ENCODE peak calls at places on chromosomes 7 and 10, in five cellular contexts. N is heart left ventricle, O is adrenal gland, V is fibroblast of lung, X is neuronal stem cell. W is an unnamed sample. For H3K4me1, the result is how much of the 10 kb centered on the place peaks cover.

GRCh38 chr7:92815412-92815811 is 21.0 kb downstream of the CDK6 start:
- DNase-seq in X (no peak), O (no peak), N (no peak), V (no peak), W (no peak)

GRCh38 chr10:69479737-69480412 is 28.6 kb downstream of the TSPAN15 start:
- DNase-seq in O (no peak), V (no peak), X (no peak), N (peak), W (no peak)

GRCh38 chr10:43287056-43288007 is 20.5 kb upstream of the RASGEF1A start:
- DNase-seq in N (no peak), V (no peak), O (no peak), X (no peak), W (no peak)

GRCh38 chr10:120012566-120012965 is 120.0 kb downstream of the SEC23IP start:
- DNase-seq in X (no peak), N (no peak), V (peak), O (no peak), W (no peak)

GRCh38 chr7:141702047-141702567 is at the start of gene DENND11:
- DNase-seq in V (peak), X (peak), O (peak), N (peak), W (peak)

GRCh38 chr10:117168729-117169128 is 28.6 kb upstream of the KCNK18 start:
- DNase-seq in V (no peak), N (no peak), O (no peak), X (no peak), W (no peak)

GRCh38 chr7:16295558-16295957 is 125.8 kb downstream of the CRPPA start:
- DNase-seq in O (no peak), X (no peak), V (peak), N (no peak), W (no peak)

GRCh38 chr10:60003709-60004191 is 97.4 kb upstream of the CCDC6 start:
- DNase-seq in V (no peak), O (no peak), X (no peak), N (no peak), W (no peak)

GRCh38 chr7:20417260-20417659 is 86.6 kb downstream of the ITGB8 start:
- DNase-seq in X (no peak), V (no peak), O (no peak), N (no peak), W (no peak)

GRCh38 chr7:19215421-19215820 is 70.2 kb upstream of the FERD3L start:
- DNase-seq in V (peak), N (no peak), O (no peak), X (peak), W (no peak)

GRCh38 chr7:119514326-119514725 is 758.6 kb upstream of the KCND2 start:
- DNase-seq in N (no peak), X (no peak), V (no peak), O (no peak), W (no peak)

GRCh38 chr10:27504007-27504890 is at the start of gene RAB18:
- DNase-seq in V (peak), N (peak), X (peak), O (peak), W (peak)

GRCh38 chr10:80265740-80266512 is 23.5 kb downstream of the MAT1A start:
- DNase-seq in N (no peak), V (no peak), O (no peak), X (peak), W (peak)

GRCh38 chr10:87507879-87508278 is 3.2 kb downstream of the MINPP1 start:
- DNase-seq in V (no peak), O (no peak), X (no peak), N (no peak), W (no peak)

GRCh38 chr10:84447701-84448400 is 119.5 kb downstream of the CCSER2 start:
- DNase-seq in V (no peak), O (no peak), X (no peak), N (peak), W (no peak)

GRCh38 chr7:39536926-39537325 is 29.3 kb upstream of the YAE1 start:
- DNase-seq in O (no peak), X (no peak), N (no peak), V (peak), W (no peak)

GRCh38 chr10:86652361-86653202 is 1.8 kb upstream of the OPN4 start:
- DNase-seq in V (peak), N (peak), X (no peak), O (peak), W (no peak)

GRCh38 chr10:5466451-5466996 is 32.8 kb downstream of the CALML5 start:
- DNase-seq in N (no peak), O (no peak), X (no peak), V (peak), W (peak)

GRCh38 chr7:156614434-156615264 is 25.9 kb upstream of the RNF32 start:
- DNase-seq in X (no peak), O (no peak), V (no peak), N (no peak), W (no peak)

GRCh38 chr10:63611078-63611477 is 89.9 kb downstream of the REEP3 start:
- DNase-seq in X (no peak), O (no peak), V (peak), N (no peak), W (no peak)

GRCh38 chr7:98165827-98166667 is 45.2 kb upstream of the BHLHA15 start:
- DNase-seq in X (peak), O (peak), V (peak), N (peak), W (peak)

GRCh38 chr7:69992938-69993337 is 394.7 kb downstream of the AUTS2 start:
- DNase-seq in O (no peak), V (no peak), X (no peak), N (no peak), W (no peak)

GRCh38 chr7:137990251-137990901 is 11.5 kb downstream of the CREB3L2 start:
- DNase-seq in X (no peak), O (no peak), V (peak), N (no peak), W (no peak)
- H3K4me1 ChIP-seq in X (under half), O (half or more), V (under half), N (under half), W (half or more)

GRCh38 chr10:113076949-113077348 is 126.9 kb downstream of the TCF7L2 start:
- DNase-seq in O (no peak), N (no peak), X (no peak), V (no peak), W (no peak)
- H3K4me1 ChIP-seq in O (under half), N (under half), X (under half), V (under half), W (under half)

DNA sequence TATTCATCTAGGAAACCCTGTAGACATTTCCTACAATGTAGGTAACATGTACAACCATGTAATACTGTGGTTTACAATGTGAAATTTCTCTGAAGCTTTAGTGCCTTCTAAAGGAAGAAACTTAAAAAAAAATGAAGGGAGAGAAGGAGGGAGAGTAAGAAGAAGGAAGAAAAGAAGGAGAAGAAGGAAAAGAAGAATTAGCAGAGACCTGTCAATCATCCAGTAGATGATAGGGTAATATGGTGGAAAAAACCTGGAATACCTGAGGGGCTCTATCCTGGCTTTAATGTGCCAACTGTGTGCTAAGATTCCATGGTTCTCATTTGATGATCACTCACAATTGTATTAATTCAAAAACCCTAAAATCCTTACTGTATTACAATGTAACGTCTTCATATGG is 2.6 kb upstream of the LRRN3 start:
- DNase-seq in O (no peak), V (no peak), N (no peak), X (no peak), W (no peak)
- H3K4me1 ChIP-seq in O (under half), V (under half), N (under half), X (under half), W (under half)

GRCh38 chr7:43612599-43613589 is 30.0 kb downstream of the STK17A start:
- DNase-seq in X (no peak), N (no peak), O (peak), V (peak), W (no peak)
- H3K4me1 ChIP-seq in X (under half), N (under half), O (under half), V (under half), W (under half)